ENCODE peak calls at places on chromosome 5, in five cellular contexts. One of them, this sample, is unnamed.
A peak's percentile ranks its signal among the peaks of the same experiment; 100 is the strongest.

GRCh38 chr5:133840168-133840567 is 128.3 kb downstream of the C5orf15 start:
- DNase-seq in cardiac muscle cell: no peak
- DNase-seq in left ventricle myocardium inferior: no peak
- DNase-seq in lower leg skin: no peak
- DNase-seq in ovary: no peak
- DNase-seq in this sample: no peak

GRCh38 chr5:155079698-155080097 is 66.1 kb downstream of the KIF4B start:
- DNase-seq in ovary: no peak
- DNase-seq in lower leg skin: no peak
- DNase-seq in cardiac muscle cell: no peak
- DNase-seq in left ventricle myocardium inferior: no peak
- DNase-seq in this sample: no peak

GRCh38 chr5:42074353-42074752 is 149.3 kb downstream of the FBXO4 start:
- DNase-seq in ovary: no peak
- DNase-seq in lower leg skin: no peak
- DNase-seq in cardiac muscle cell: no peak
- DNase-seq in left ventricle myocardium inferior: no peak
- DNase-seq in this sample: no peak

GRCh38 chr5:121497176-121497575 is 354.5 kb upstream of the FTMT start:
- DNase-seq in ovary: no peak
- DNase-seq in left ventricle myocardium inferior: no peak
- DNase-seq in cardiac muscle cell: peak; percentile 10
- DNase-seq in lower leg skin: no peak
- DNase-seq in this sample: no peak

GRCh38 chr5:137336565-137337120 is 162.5 kb downstream of the SPOCK1 start:
- DNase-seq in left ventricle myocardium inferior: no peak
- DNase-seq in ovary: no peak
- DNase-seq in lower leg skin: no peak
- DNase-seq in cardiac muscle cell: no peak
- DNase-seq in this sample: no peak

GRCh38 chr5:155052532-155052931 is 39.0 kb downstream of the KIF4B start:
- DNase-seq in lower leg skin: no peak
- DNase-seq in cardiac muscle cell: no peak
- DNase-seq in ovary: no peak
- DNase-seq in left ventricle myocardium inferior: no peak
- DNase-seq in this sample: no peak

GRCh38 chr5:2569201-2569600 is 182.3 kb downstream of the IRX2 start:
- DNase-seq in lower leg skin: no peak
- DNase-seq in ovary: no peak
- DNase-seq in left ventricle myocardium inferior: no peak
- DNase-seq in cardiac muscle cell: no peak
- DNase-seq in this sample: no peak

GRCh38 chr5:122470365-122470764 is 158.3 kb downstream of the SNCAIP start:
- DNase-seq in left ventricle myocardium inferior: no peak
- DNase-seq in cardiac muscle cell: no peak
- DNase-seq in lower leg skin: no peak
- DNase-seq in ovary: no peak
- DNase-seq in this sample: no peak

GRCh38 chr5:39256472-39256871 is 37.1 kb upstream of the FYB1 start:
- DNase-seq in lower leg skin: no peak
- DNase-seq in left ventricle myocardium inferior: no peak
- DNase-seq in ovary: no peak
- DNase-seq in cardiac muscle cell: no peak
- DNase-seq in this sample: no peak

GRCh38 chr5:157594237-157594636 is 18.7 kb upstream of the ADAM19 start:
- DNase-seq in lower leg skin: no peak
- DNase-seq in left ventricle myocardium inferior: no peak
- DNase-seq in ovary: no peak
- DNase-seq in cardiac muscle cell: no peak
- DNase-seq in this sample: no peak

GRCh38 chr5:58380655-58381054 is 79.2 kb downstream of the PLK2 start:
- DNase-seq in left ventricle myocardium inferior: no peak
- DNase-seq in cardiac muscle cell: no peak
- DNase-seq in lower leg skin: no peak
- DNase-seq in ovary: no peak
- DNase-seq in this sample: no peak

GRCh38 chr5:91383956-91384300 is 811 bp upstream of the ARRDC3 start:
- DNase-seq in ovary: peak; percentile 42
- DNase-seq in lower leg skin: no peak
- DNase-seq in left ventricle myocardium inferior: peak; percentile 28
- DNase-seq in cardiac muscle cell: no peak
- DNase-seq in this sample: no peak

GRCh38 chr5:61401726-61402125 is 69.7 kb downstream of the ZSWIM6 start:
- DNase-seq in lower leg skin: no peak
- DNase-seq in cardiac muscle cell: no peak
- DNase-seq in left ventricle myocardium inferior: no peak
- DNase-seq in ovary: no peak
- DNase-seq in this sample: no peak

GRCh38 chr5:141360685-141361084 is 891 bp downstream of the PCDHGB2 start:
- DNase-seq in lower leg skin: no peak
- DNase-seq in ovary: no peak
- DNase-seq in left ventricle myocardium inferior: no peak
- DNase-seq in cardiac muscle cell: no peak
- DNase-seq in this sample: no peak

GRCh38 chr5:149261246-149261645 is 10.4 kb upstream of the AFAP1L1 start:
- DNase-seq in cardiac muscle cell: no peak
- DNase-seq in lower leg skin: no peak
- DNase-seq in left ventricle myocardium inferior: no peak
- DNase-seq in ovary: no peak
- DNase-seq in this sample: no peak

GRCh38 chr5:149265559-149265958 is 6.1 kb upstream of the AFAP1L1 start:
- DNase-seq in cardiac muscle cell: peak; percentile 22
- DNase-seq in ovary: no peak
- DNase-seq in left ventricle myocardium inferior: no peak
- DNase-seq in lower leg skin: no peak
- DNase-seq in this sample: no peak

GRCh38 chr5:55151923-55152842 is 7.8 kb upstream of the GPX8 start:
- DNase-seq in lower leg skin: no peak
- DNase-seq in ovary: no peak
- DNase-seq in left ventricle myocardium inferior: no peak
- DNase-seq in cardiac muscle cell: no peak
- DNase-seq in this sample: no peak

GRCh38 chr5:149371296-149371962 is 7.7 kb downstream of the IL17B start:
- DNase-seq in lower leg skin: peak; percentile 90
- DNase-seq in ovary: peak; percentile 52
- DNase-seq in left ventricle myocardium inferior: peak; percentile 56
- DNase-seq in cardiac muscle cell: peak; percentile 74
- DNase-seq in this sample: no peak

GRCh38 chr5:178372091-178372695 is 139.6 kb upstream of the PHYKPL start:
- DNase-seq in ovary: no peak
- DNase-seq in cardiac muscle cell: no peak
- DNase-seq in lower leg skin: no peak
- DNase-seq in left ventricle myocardium inferior: no peak
- DNase-seq in this sample: no peak

GRCh38 chr5:543351-543750 is 19.1 kb upstream of the SLC9A3 start:
- DNase-seq in cardiac muscle cell: no peak
- DNase-seq in left ventricle myocardium inferior: no peak
- DNase-seq in lower leg skin: no peak
- DNase-seq in ovary: no peak
- DNase-seq in this sample: no peak

GRCh38 chr5:168110384-168110783 is 181.1 kb upstream of the WWC1 start:
- DNase-seq in lower leg skin: no peak
- DNase-seq in cardiac muscle cell: no peak
- DNase-seq in ovary: no peak
- DNase-seq in left ventricle myocardium inferior: no peak
- DNase-seq in this sample: no peak

GRCh38 chr5:108747111-108748009 is at the start of gene FER:
- DNase-seq in lower leg skin: no peak
- DNase-seq in left ventricle myocardium inferior: no peak
- DNase-seq in ovary: peak; percentile 40
- DNase-seq in cardiac muscle cell: peak; percentile 44
- DNase-seq in this sample: no peak

GRCh38 chr5:125336401-125336800 is 590.0 kb upstream of the ZNF608 start:
- DNase-seq in cardiac muscle cell: no peak
- DNase-seq in left ventricle myocardium inferior: no peak
- DNase-seq in lower leg skin: no peak
- DNase-seq in ovary: no peak
- DNase-seq in this sample: no peak

GRCh38 chr5:79297661-79298060 is 61.7 kb downstream of the JMY start:
- DNase-seq in cardiac muscle cell: peak; percentile 73
- DNase-seq in lower leg skin: no peak
- DNase-seq in left ventricle myocardium inferior: no peak
- DNase-seq in ovary: no peak
- DNase-seq in this sample: no peak

GRCh38 chr5:126143622-126144021 is 279.6 kb upstream of the GRAMD2B start:
- DNase-seq in left ventricle myocardium inferior: no peak
- DNase-seq in ovary: no peak
- DNase-seq in lower leg skin: no peak
- DNase-seq in cardiac muscle cell: no peak
- DNase-seq in this sample: no peak

GRCh38 chr5:82334856-82335255 is 56.7 kb upstream of the RPS23 start:
- DNase-seq in ovary: no peak
- DNase-seq in cardiac muscle cell: peak; percentile 91
- DNase-seq in lower leg skin: no peak
- DNase-seq in left ventricle myocardium inferior: no peak
- DNase-seq in this sample: no peak

GRCh38 chr5:24643880-24644279 is 898 bp downstream of the CDH10 start:
- DNase-seq in ovary: no peak
- DNase-seq in left ventricle myocardium inferior: no peak
- DNase-seq in lower leg skin: no peak
- DNase-seq in cardiac muscle cell: no peak
- DNase-seq in this sample: no peak

GRCh38 chr5:142671801-142672200 is 14.1 kb downstream of the FGF1 start:
- DNase-seq in cardiac muscle cell: no peak
- DNase-seq in lower leg skin: no peak
- DNase-seq in left ventricle myocardium inferior: no peak
- DNase-seq in ovary: no peak
- DNase-seq in this sample: no peak

GRCh38 chr5:30069441-30070263 is 1123.8 kb upstream of the CDH6 start:
- DNase-seq in ovary: peak; percentile 9
- DNase-seq in lower leg skin: peak; percentile 75
- DNase-seq in left ventricle myocardium inferior: peak; percentile 10
- DNase-seq in cardiac muscle cell: no peak
- DNase-seq in this sample: no peak

DNA sequence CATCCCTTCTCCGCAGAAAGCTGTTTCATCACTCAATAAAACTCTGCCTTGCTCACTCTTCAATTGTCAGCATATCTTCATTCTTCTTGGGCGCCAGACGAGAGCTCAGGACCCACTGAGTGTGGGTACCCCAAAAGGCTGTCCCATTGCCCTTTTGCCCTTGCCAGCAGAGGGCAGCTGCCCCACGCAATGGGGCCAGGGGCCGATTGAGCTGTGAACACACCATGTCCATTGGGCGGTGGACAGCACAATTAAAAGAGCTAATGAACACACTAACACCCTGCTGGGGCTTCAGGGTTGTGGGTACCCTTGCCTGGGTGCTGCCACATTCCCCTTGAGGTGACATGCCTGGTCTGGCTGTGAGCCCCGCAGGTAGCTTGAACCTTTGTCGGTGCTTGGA is 487.2 kb upstream of the NUDT12 start:
- DNase-seq in left ventricle myocardium inferior: no peak
- DNase-seq in ovary: no peak
- DNase-seq in cardiac muscle cell: no peak
- DNase-seq in lower leg skin: no peak
- DNase-seq in this sample: no peak
- TF ChIP-seq CTCF in left ventricle myocardium inferior: no peak
- TF ChIP-seq CTCF in ovary: no peak
- TF ChIP-seq CTCF in cardiac muscle cell: no peak
- TF ChIP-seq CTCF in lower leg skin: no peak
- TF ChIP-seq CTCF in this sample: no peak

GRCh38 chr5:86986837-86987236 is 280.8 kb upstream of the RASA1 start:
- DNase-seq in cardiac muscle cell: no peak
- DNase-seq in left ventricle myocardium inferior: no peak
- DNase-seq in lower leg skin: no peak
- DNase-seq in ovary: no peak
- DNase-seq in this sample: no peak
- TF ChIP-seq CTCF in cardiac muscle cell: no peak
- TF ChIP-seq CTCF in left ventricle myocardium inferior: no peak
- TF ChIP-seq CTCF in lower leg skin: no peak
- TF ChIP-seq CTCF in ovary: no peak
- TF ChIP-seq CTCF in this sample: no peak

GRCh38 chr5:156411957-156412356 is 85.0 kb downstream of the SGCD start:
- DNase-seq in cardiac muscle cell: no peak
- DNase-seq in ovary: no peak
- DNase-seq in lower leg skin: no peak
- DNase-seq in left ventricle myocardium inferior: no peak
- DNase-seq in this sample: no peak
- TF ChIP-seq CTCF in cardiac muscle cell: no peak
- TF ChIP-seq CTCF in ovary: no peak
- TF ChIP-seq CTCF in lower leg skin: no peak
- TF ChIP-seq CTCF in left ventricle myocardium inferior: no peak
- TF ChIP-seq CTCF in this sample: no peak

DNA sequence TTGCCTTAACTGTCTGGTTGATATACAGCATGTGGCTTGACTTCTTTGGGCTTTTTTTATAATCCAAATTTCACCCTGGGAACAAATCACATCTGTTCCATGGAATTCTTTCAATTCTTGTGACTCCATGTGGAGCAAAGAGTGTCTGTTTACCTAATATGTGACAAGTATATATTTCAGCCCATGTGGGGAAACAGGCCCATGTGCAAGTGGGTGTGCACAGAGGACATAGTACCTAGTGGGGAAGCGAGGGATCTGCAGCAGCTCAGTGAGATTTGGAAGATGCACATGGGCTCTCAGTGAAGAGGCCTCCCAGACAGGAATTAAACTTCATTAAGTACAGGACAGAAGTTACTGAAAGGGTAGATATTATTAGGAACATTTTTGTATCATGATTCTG is 181.0 kb downstream of the SLC12A2 start:
- DNase-seq in ovary: no peak
- DNase-seq in cardiac muscle cell: no peak
- DNase-seq in left ventricle myocardium inferior: no peak
- DNase-seq in lower leg skin: no peak
- DNase-seq in this sample: no peak
- TF ChIP-seq CTCF in ovary: no peak
- TF ChIP-seq CTCF in cardiac muscle cell: no peak
- TF ChIP-seq CTCF in left ventricle myocardium inferior: peak; percentile 42
- TF ChIP-seq CTCF in lower leg skin: no peak
- TF ChIP-seq CTCF in this sample: no peak

GRCh38 chr5:103973669-103974068 is 411.1 kb upstream of the NUDT12 start:
- DNase-seq in cardiac muscle cell: no peak
- DNase-seq in left ventricle myocardium inferior: no peak
- DNase-seq in lower leg skin: no peak
- DNase-seq in ovary: no peak
- DNase-seq in this sample: no peak
- TF ChIP-seq CTCF in cardiac muscle cell: no peak
- TF ChIP-seq CTCF in left ventricle myocardium inferior: no peak
- TF ChIP-seq CTCF in lower leg skin: no peak
- TF ChIP-seq CTCF in ovary: no peak
- TF ChIP-seq CTCF in this sample: no peak

This sample was measured in omental fat pad.